ENCODE peak calls at places on chromosomes 16 and 17, in six cellular contexts. N is progenitor cell of endocrine pancreas; U is LHCN-M2; V is activated CD8-positive, alpha-beta memory T cell treated with anti-CD3 and anti-CD28 coated beads for 24 hours; J is AG08396; A is pons. H is an unnamed sample.

GRCh38 chr16:71367243-71367976 is 8.9 kb downstream of the CALB2 start:
- DNase-seq in N (peak), U (peak), V (peak), J (peak), A (no peak), H (no peak)

GRCh38 chr16:65745201-65745600 is 621.3 kb upstream of the CDH5 start:
- DNase-seq in N (no peak), U (no peak), V (no peak), J (no peak), A (no peak), H (no peak)

GRCh38 chr16:51148674-51149228 is 2.3 kb downstream of the SALL1 start:
- DNase-seq in N (no peak), U (no peak), V (no peak), J (no peak), A (peak), H (no peak)

GRCh38 chr17:15106540-15106939 is 158.6 kb downstream of the PMP22 start:
- DNase-seq in N (no peak), U (no peak), V (no peak), J (no peak), A (no peak), H (no peak)

GRCh38 chr17:34579017-34579946 is at the start of gene TMEM132E:
- DNase-seq in N (peak), U (no peak), V (peak), J (peak), A (peak), H (peak)

GRCh38 chr17:77869041-77869595 is 89.4 kb upstream of the TNRC6C start:
- DNase-seq in N (no peak), U (no peak), V (no peak), J (no peak), A (no peak), H (no peak)

GRCh38 chr17:3838206-3838605 is 7.8 kb downstream of the NCBP3 start:
- DNase-seq in N (no peak), U (no peak), V (no peak), J (no peak), A (no peak), H (no peak)

GRCh38 chr17:8162997-8163977 is 539 bp upstream of the VAMP2 start:
- DNase-seq in N (no peak), U (no peak), V (peak), J (no peak), A (no peak), H (no peak)

GRCh38 chr17:16215965-16216316 is 607 bp upstream of the NCOR1 start:
- DNase-seq in N (no peak), U (no peak), V (no peak), J (no peak), A (peak), H (no peak)